ENCODE peak calls at places on chromosomes 2 and 18, in five cellular contexts. S is frontal cortex, P is NCI-H146, A is NCI-H524 treated with DMSO at 0.1 percent for 48 hours, N is foreskin keratinocyte. D is an unnamed sample.

GRCh38 chr2:236535024-236535423 is 34.6 kb upstream of the ACKR3 start:
- DNase-seq in A (no peak), N (peak), S (no peak), P (no peak), D (peak)

GRCh38 chr2:106282816-106283215 is 88.7 kb upstream of the UXS1 start:
- DNase-seq in N (no peak), A (peak), P (no peak), S (no peak), D (no peak)

GRCh38 chr2:28080911-28081310 is 190.4 kb downstream of the BABAM2 start:
- DNase-seq in S (no peak), N (no peak), A (no peak), P (peak), D (no peak)

GRCh38 chr2:7748717-7749415 is 831.7 kb downstream of the RNF144A start:
- DNase-seq in S (no peak), P (no peak), A (no peak), N (peak), D (peak)

GRCh38 chr18:24922491-24922890 is 429.5 kb downstream of the ZNF521 start:
- DNase-seq in A (no peak), S (no peak), N (no peak), P (no peak), D (no peak)

GRCh38 chr2:241739651-241740050 is 5.2 kb downstream of the D2HGDH start:
- DNase-seq in N (no peak), A (no peak), P (no peak), S (no peak), D (no peak)

GRCh38 chr2:24836706-24837105 is 43.5 kb downstream of the CENPO start:
- DNase-seq in N (no peak), A (no peak), P (no peak), S (no peak), D (no peak)

GRCh38 chr2:147327636-147328035 is 517.2 kb upstream of the ACVR2A start:
- DNase-seq in A (no peak), S (no peak), N (no peak), P (no peak), D (no peak)

GRCh38 chr2:112272669-112273068 is 2.7 kb upstream of the ZC3H6 start:
- DNase-seq in N (no peak), S (no peak), P (no peak), A (no peak), D (no peak)

GRCh38 chr18:11658989-11659388 is 30.1 kb upstream of the GNAL start:
- DNase-seq in P (no peak), S (no peak), N (peak), A (no peak), D (peak)

GRCh38 chr18:12857215-12857924 is 26.7 kb downstream of the PTPN2 start:
- DNase-seq in S (no peak), N (no peak), P (no peak), A (no peak), D (no peak)

GRCh38 chr2:83650897-83651296 is 808.2 kb downstream of the SUCLG1 start:
- DNase-seq in A (no peak), N (no peak), S (no peak), P (no peak), D (no peak)

GRCh38 chr18:51188024-51188701 is 9.3 kb downstream of the MEX3C start:
- DNase-seq in N (no peak), S (no peak), P (no peak), A (no peak), D (no peak)

GRCh38 chr2:239292531-239292930 is 108.3 kb downstream of the HDAC4 start:
- DNase-seq in N (no peak), P (no peak), S (no peak), A (no peak), D (no peak)

GRCh38 chr2:86764661-86765307 is 25.9 kb downstream of the CD8A start:
- DNase-seq in N (no peak), P (peak), A (no peak), S (no peak), D (no peak)

D was measured in epithelial cell of prostate.